ENCODE peak calls at places on chromosome 17, in five cellular contexts. A, K, T, J and Q are unnamed samples.

GRCh38 chr17:1312261-1312870 is 32.9 kb downstream of the TRARG1 start:
- DNase-seq in A (no peak), K (peak), T (peak), J (no peak), Q (no peak)

GRCh38 chr17:37662358-37662757 is 19.1 kb upstream of the DDX52 start:
- DNase-seq in A (no peak), K (no peak), T (no peak), J (no peak), Q (no peak)

GRCh38 chr17:2967515-2967914 is 95.9 kb downstream of the OR1D5 start:
- DNase-seq in A (no peak), K (no peak), T (no peak), J (no peak), Q (no peak)

GRCh38 chr17:70808596-70808995 is 639.3 kb downstream of the KCNJ2 start:
- DNase-seq in A (no peak), K (no peak), T (no peak), J (no peak), Q (peak)

GRCh38 chr17:52027620-52028019 is 130.9 kb downstream of the CA10 start:
- DNase-seq in A (no peak), K (no peak), T (no peak), J (no peak), Q (no peak)

GRCh38 chr17:11598274-11599221 is at the start of gene DNAH9:
- DNase-seq in A (peak), K (peak), T (peak), J (no peak), Q (no peak)

GRCh38 chr17:13749566-13750235 is 148.0 kb upstream of the HS3ST3A1 start:
- DNase-seq in A (no peak), K (no peak), T (no peak), J (no peak), Q (no peak)

GRCh38 chr17:20116683-20117309 is 107.6 kb downstream of the SPECC1 start:
- DNase-seq in A (no peak), K (peak), T (peak), J (no peak), Q (peak)

DNA sequence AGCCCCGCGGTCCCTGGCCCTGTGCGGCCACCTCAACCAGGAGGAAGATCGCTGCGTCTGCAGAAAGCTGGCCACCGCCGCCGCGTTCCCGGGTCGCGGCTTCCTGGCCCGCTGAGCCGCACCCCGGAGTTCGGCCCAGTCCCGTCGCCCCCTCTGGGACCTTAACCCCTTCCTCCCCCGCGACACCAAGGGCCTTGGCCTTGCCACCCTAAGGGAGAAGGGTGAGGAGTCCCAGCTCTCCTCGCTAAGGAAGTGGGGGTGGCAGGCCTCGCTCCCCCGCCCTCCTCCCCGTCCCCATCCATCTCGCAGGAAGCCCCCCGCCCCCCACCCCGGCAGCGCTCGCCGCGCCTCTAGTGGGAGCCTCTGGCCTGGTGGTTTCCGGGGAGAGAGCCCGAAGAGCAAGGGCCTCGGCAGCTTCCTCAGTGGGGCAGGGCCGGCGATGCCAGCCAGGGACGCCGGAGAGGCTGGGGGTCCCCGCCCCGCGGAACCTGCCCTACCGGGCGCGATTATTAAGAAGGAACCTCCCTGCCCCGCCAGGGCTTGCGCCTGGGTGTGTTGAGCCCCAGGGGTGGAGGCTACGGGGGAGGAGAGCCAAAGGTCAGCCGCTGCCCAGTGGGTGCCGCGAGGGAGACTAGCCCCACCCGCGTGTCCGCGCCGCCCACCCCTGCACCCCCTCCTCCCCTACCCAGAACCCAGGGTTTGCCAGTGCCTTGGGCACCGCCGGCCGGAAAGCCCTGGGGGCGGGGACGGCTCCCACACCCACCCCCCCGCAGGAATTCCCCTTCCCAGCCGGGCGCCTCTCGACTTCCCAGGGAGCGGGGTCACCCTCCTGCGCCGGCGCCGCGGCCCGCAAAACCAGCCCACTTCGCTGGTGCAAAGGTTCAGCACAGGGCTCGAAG is 6.8 kb downstream of the CBX4 start:
- DNase-seq in A (no peak), K (peak), T (peak), J (no peak), Q (no peak)
- TF ChIP-seq EZH2 in A (peak), K (no peak), T (no peak), J (no peak), Q (no peak)

DNA sequence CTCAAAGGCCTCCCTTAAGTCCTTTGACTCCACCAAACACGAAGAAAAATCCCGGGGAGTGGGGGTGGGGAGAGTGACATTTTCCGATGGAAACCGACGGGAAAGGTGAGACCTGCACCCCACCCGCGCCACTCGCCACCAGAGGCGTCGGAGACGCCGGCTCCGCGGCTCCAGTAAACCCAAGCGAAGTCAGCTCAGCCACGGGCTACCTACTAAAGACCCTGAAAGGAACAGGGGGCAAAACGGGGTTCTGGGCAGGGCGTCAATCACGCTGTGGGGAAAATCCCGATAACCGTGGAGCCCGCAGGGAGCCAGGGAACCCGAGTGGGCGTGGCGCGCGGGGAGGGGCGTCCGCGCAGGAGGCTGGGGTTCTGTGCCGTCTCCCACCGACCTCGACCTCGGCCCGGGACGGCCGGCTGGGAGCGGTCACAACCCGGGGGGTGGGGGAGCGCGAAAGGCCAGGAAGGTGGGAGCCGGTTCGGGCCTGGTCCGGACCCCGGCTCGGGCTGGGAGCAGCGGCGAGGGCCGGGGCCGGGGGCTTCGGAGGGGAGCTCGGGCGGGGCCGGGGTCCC is 565 bp downstream of the WDR45B start:
- DNase-seq in A (no peak), K (peak), T (no peak), J (no peak), Q (no peak)
- TF ChIP-seq MAX in A (no peak), K (no peak), T (no peak), J (no peak), Q (no peak)

DNA sequence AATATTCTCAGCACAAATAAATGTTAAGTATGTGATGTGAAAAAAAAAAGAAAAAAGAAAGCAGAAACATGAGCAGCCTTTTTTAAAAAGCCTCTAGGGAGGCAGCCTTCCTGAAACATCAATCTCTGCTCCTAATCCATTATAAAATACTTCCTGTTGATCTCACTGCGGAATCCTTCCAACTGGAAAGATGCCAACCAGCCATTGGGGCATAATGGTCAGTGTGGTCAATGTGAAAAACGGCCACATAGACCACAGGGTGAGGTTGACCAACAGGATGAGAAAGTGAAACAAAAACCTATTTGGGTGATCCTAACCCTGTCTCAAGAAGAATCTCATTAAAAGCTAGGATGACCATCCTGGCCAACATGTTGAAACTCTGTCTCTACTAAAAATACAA is 26.1 kb upstream of the ABCA8 start:
- DNase-seq in A (no peak), K (no peak), T (peak), J (peak), Q (no peak)
- TF ChIP-seq CEBPB in A (no peak), K (no peak), T (no peak), J (no peak), Q (no peak)

GRCh38 chr17:48627242-48627597 is 1.1 kb upstream of the HOXB9 start:
- DNase-seq in A (no peak), K (no peak), T (no peak), J (no peak), Q (no peak)

GRCh38 chr17:48630009-48630924 is 4.1 kb upstream of the HOXB9 start:
- DNase-seq in A (no peak), K (no peak), T (no peak), J (no peak), Q (no peak)

GRCh38 chr17:48629411-48629759 is 3.2 kb upstream of the HOXB9 start:
- DNase-seq in A (no peak), K (no peak), T (no peak), J (no peak), Q (no peak)

GRCh38 chr17:48627625-48628510 is 1.7 kb upstream of the HOXB9 start:
- DNase-seq in A (no peak), K (peak), T (no peak), J (no peak), Q (no peak)

GRCh38 chr17:48628641-48629410 is 2.7 kb upstream of the HOXB9 start:
- DNase-seq in A (no peak), K (no peak), T (no peak), J (no peak), Q (no peak)
- TF ChIP-seq EZH2 in A (peak), K (no peak), T (no peak), J (no peak), Q (no peak)

GRCh38 chr17:49979748-49980479 is 10.9 kb downstream of the DLX4 start:
- DNase-seq in A (no peak), K (no peak), T (no peak), J (no peak), Q (no peak)

GRCh38 chr17:49978501-49978900 is 9.5 kb downstream of the DLX4 start:
- DNase-seq in A (no peak), K (no peak), T (no peak), J (no peak), Q (no peak)

GRCh38 chr17:49984283-49984682 is 10.7 kb downstream of the DLX3 start:
- DNase-seq in A (no peak), K (no peak), T (no peak), J (no peak), Q (no peak)

GRCh38 chr17:49977463-49978389 is 8.7 kb downstream of the DLX4 start:
- DNase-seq in A (no peak), K (no peak), T (no peak), J (no peak), Q (no peak)

DNA sequence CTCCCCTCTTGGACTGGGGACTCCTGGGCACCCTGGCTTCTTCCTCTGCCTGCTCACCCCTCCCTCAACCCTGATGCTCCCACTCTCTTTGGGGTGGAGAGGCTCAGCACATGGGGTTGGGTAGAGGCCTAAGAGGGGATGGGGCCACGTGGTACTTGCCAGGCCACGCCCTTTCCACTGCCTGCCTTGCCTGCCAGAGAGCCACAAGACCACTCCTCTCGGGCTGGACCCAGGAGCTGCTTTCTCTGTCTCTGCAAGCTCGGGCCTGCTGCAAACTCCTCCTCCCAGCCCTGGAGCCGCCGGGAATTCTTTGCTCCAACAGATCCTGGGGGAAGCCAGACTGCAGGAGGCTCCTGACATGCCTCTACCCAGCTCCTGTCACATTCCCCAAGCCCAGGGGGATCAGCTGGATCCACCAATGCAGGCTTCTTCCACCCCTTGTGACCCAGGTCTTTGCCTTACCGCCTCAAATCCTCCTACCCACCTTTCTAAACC is 11.8 kb downstream of the DLX4 start:
- DNase-seq in A (peak), K (no peak), T (no peak), J (no peak), Q (no peak)
- TF ChIP-seq MAX in A (peak), K (no peak), T (no peak), J (no peak), Q (no peak)

GRCh38 chr17:50015146-50015545 is 20.1 kb upstream of the DLX3 start:
- DNase-seq in A (no peak), K (no peak), T (no peak), J (no peak), Q (no peak)

GRCh38 chr17:50014471-50015088 is 19.6 kb upstream of the DLX3 start:
- DNase-seq in A (no peak), K (no peak), T (no peak), J (no peak), Q (no peak)

GRCh38 chr17:50003916-50004315 is 8.9 kb upstream of the DLX3 start:
- DNase-seq in A (no peak), K (no peak), T (no peak), J (no peak), Q (no peak)

GRCh38 chr17:50013079-50013478 is 18.1 kb upstream of the DLX3 start:
- DNase-seq in A (no peak), K (no peak), T (no peak), J (no peak), Q (no peak)

GRCh38 chr17:50009282-50009681 is 14.3 kb upstream of the DLX3 start:
- DNase-seq in A (no peak), K (no peak), T (no peak), J (no peak), Q (no peak)
- TF ChIP-seq CEBPB in A (no peak), K (no peak), T (no peak), J (no peak), Q (no peak)

GRCh38 chr17:46819906-46820351 is 1.4 kb upstream of the WNT3 start:
- DNase-seq in A (no peak), K (no peak), T (no peak), J (no peak), Q (no peak)
- TF ChIP-seq EZH2 in A (peak), K (no peak), T (no peak), J (no peak), Q (no peak)

DNA sequence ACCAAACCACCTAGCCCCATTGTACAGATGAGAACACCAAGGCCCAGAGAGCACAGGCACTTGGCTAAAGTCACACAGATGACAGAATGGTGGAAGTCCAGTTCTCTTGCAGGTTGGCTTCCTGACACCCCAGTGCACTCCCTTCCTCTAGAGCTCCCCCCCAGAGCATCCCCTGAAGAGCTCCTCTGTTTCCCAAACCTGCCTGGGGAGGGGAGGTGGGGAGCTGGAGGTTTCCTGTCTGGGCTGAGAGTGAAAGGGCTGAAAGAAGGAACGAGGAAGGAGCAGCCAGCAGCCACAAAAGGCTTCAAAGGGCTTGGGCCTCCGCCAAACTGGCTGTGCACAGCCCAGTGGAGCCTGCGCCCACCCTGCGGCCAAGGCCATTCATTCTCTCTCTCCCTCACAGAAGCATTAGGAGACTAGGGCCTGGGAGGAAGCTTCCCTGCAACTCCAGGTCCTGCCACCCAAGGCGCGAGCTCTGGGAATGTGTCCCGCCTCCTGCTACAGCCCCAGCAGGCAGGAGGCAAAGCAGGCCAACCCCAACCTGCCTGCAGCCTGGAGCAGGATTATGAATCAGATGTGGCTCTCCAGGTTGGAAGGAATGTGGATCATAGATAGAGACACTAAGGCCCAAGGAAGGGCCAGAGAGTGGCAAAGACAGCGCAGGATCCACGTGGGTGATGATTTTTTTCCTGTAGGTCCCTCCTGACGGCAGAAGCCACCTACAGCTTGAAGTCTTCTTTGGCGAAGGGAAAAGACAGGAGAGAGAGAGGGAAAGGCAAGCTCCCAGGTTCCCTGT is 913 bp downstream of the SLC13A5 start:
- DNase-seq in A (peak), K (no peak), T (peak), J (no peak), Q (no peak)
- TF ChIP-seq MAX in A (peak), K (no peak), T (peak), J (no peak), Q (no peak)

GRCh38 chr17:40528692-40529417 is 27.4 kb upstream of the TNS4 start:
- DNase-seq in A (no peak), K (no peak), T (no peak), J (no peak), Q (no peak)
- TF ChIP-seq CEBPB in A (no peak), K (no peak), T (no peak), J (no peak), Q (no peak)